ENCODE peak calls at places on chromosomes 11 and 22, in five cellular contexts. F is neural crest cell, K is suprapubic skin, O is PC-3, S is upper lobe of right lung. N is an unnamed sample.

GRCh38 chr11:94129505-94130335 is 1.1 kb downstream of the PANX1 start:
- DNase-seq in F (no peak), K (no peak), O (peak; percentile 85), S (no peak), N (no peak)

GRCh38 chr11:44143987-44144909 is 48.8 kb downstream of the EXT2 start:
- DNase-seq in F (no peak), K (no peak), O (peak; percentile 95), S (no peak), N (no peak)

GRCh38 chr11:66950113-66950535 is 8.1 kb downstream of the PC start:
- DNase-seq in F (no peak), K (peak; percentile 80), O (peak; percentile 94), S (no peak), N (no peak)

GRCh38 chr22:37310815-37311595 is 28.7 kb downstream of the CYTH4 start:
- DNase-seq in F (no peak), K (no peak), O (no peak), S (no peak), N (no peak)

GRCh38 chr11:36109850-36110606 is 166.2 kb downstream of the LDLRAD3 start:
- DNase-seq in F (no peak), K (no peak), O (no peak), S (no peak), N (no peak)

GRCh38 chr11:13423372-13423771 is 39.6 kb downstream of the BTBD10 start:
- DNase-seq in F (no peak), K (no peak), O (peak; percentile 62), S (no peak), N (no peak)

GRCh38 chr11:102495161-102496042 is 35.1 kb downstream of the MMP7 start:
- DNase-seq in F (peak; percentile 49), K (no peak), O (peak; percentile 95), S (no peak), N (no peak)

GRCh38 chr11:111797145-111797581 is 31.0 kb upstream of the PPP2R1B start:
- DNase-seq in F (no peak), K (no peak), O (peak; percentile 88), S (no peak), N (no peak)

GRCh38 chr11:20000393-20001134 is 159.7 kb downstream of the DBX1 start:
- DNase-seq in F (peak; percentile 46), K (no peak), O (no peak), S (no peak), N (no peak)

GRCh38 chr11:73325036-73325981 is 17.2 kb downstream of the ARHGEF17 start:
- DNase-seq in F (no peak), K (no peak), O (no peak), S (no peak), N (no peak)

GRCh38 chr11:17986007-17986710 is 26.7 kb downstream of the SERGEF start:
- DNase-seq in F (no peak), K (no peak), O (peak; percentile 76), S (no peak), N (no peak)

GRCh38 chr22:24592846-24593809 is at the start of gene LRRC75B:
- DNase-seq in F (peak; percentile 80), K (peak; percentile 94), O (peak; percentile 64), S (peak; percentile 94), N (no peak)

GRCh38 chr11:47916361-47916841 is 64.0 kb upstream of the PTPRJ start:
- DNase-seq in F (no peak), K (no peak), O (no peak), S (no peak), N (no peak)

GRCh38 chr22:43802897-43803495 is 9.1 kb downstream of the EFCAB6 start:
- DNase-seq in F (no peak), K (no peak), O (no peak), S (no peak), N (no peak)

GRCh38 chr11:119696378-119697157 is 32.4 kb downstream of the NECTIN1 start:
- DNase-seq in F (no peak), K (peak; percentile 82), O (no peak), S (no peak), N (no peak)

GRCh38 chr11:74470526-74470925 is 3.2 kb upstream of the KCNE3 start:
- DNase-seq in F (no peak), K (no peak), O (no peak), S (no peak), N (no peak)

GRCh38 chr22:46483353-46483752 is 54.1 kb downstream of the CELSR1 start:
- DNase-seq in F (no peak), K (no peak), O (no peak), S (no peak), N (no peak)

GRCh38 chr11:104968365-104968855 is at the start of gene CASP4:
- DNase-seq in F (no peak), K (no peak), O (peak; percentile 81), S (no peak), N (no peak)

GRCh38 chr11:27381238-27381666 is 18.2 kb upstream of the CCDC34 start:
- DNase-seq in F (no peak), K (no peak), O (no peak), S (no peak), N (no peak)

GRCh38 chr11:69220581-69221051 is 64.9 kb downstream of the SMIM38 start:
- DNase-seq in F (no peak), K (peak; percentile 60), O (no peak), S (no peak), N (peak; percentile 59)

GRCh38 chr11:76334826-76335389 is 46.0 kb downstream of the THAP12 start:
- DNase-seq in F (no peak), K (no peak), O (no peak), S (no peak), N (peak; percentile 61)

GRCh38 chr11:29333993-29334780 is 682.6 kb downstream of the KCNA4 start:
- DNase-seq in F (no peak), K (no peak), O (peak; percentile 70), S (no peak), N (no peak)

GRCh38 chr22:29328055-29328454 is 12.6 kb upstream of the RASL10A start:
- DNase-seq in F (no peak), K (no peak), O (no peak), S (no peak), N (no peak)

GRCh38 chr22:30457964-30458363 is 13.9 kb downstream of the SEC14L3 start:
- DNase-seq in F (no peak), K (no peak), O (peak; percentile 8), S (no peak), N (no peak)

GRCh38 chr11:86741489-86742435 is 58.6 kb upstream of the PRSS23 start:
- DNase-seq in F (no peak), K (no peak), O (peak; percentile 91), S (no peak), N (no peak)

GRCh38 chr11:17734986-17735822 is 623 bp downstream of the KCNC1 start:
- DNase-seq in F (peak; percentile 62), K (peak; percentile 40), O (peak; percentile 56), S (peak; percentile 84), N (peak; percentile 94)

GRCh38 chr11:2266586-2267305 is 3.6 kb downstream of the ASCL2 start:
- DNase-seq in F (no peak), K (no peak), O (no peak), S (no peak), N (no peak)

GRCh38 chr11:2330696-2331095 is 28.9 kb downstream of the TSPAN32 start:
- DNase-seq in F (no peak), K (no peak), O (no peak), S (peak; percentile 40), N (no peak)

GRCh38 chr22:49237703-49238102 is 590.0 kb downstream of the BRD1 start:
- DNase-seq in F (no peak), K (no peak), O (no peak), S (no peak), N (no peak)

DNA sequence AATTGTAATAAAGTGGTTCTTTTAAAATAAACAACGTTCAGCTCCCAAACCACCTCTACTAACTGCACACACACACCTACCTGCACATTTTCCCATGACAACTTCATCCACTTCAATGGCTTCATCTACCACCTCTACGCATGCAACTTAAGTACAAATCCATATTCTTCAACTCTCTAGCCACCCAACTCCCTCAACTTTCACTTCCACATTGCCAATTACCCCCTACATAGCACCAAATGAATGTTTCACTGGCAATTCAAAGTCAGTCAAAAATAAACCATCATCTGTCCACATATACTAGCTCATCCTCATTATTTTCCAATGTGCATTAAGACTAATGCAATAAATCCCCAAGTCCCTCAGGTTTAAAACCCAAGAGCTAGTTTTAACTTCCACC is 50.7 kb upstream of the ARHGAP32 start:
- DNase-seq in F (no peak), K (no peak), O (no peak), S (no peak), N (no peak)
- TF ChIP-seq CTCF in F (no peak), K (no peak), O (no peak), S (no peak), N (no peak)

DNA sequence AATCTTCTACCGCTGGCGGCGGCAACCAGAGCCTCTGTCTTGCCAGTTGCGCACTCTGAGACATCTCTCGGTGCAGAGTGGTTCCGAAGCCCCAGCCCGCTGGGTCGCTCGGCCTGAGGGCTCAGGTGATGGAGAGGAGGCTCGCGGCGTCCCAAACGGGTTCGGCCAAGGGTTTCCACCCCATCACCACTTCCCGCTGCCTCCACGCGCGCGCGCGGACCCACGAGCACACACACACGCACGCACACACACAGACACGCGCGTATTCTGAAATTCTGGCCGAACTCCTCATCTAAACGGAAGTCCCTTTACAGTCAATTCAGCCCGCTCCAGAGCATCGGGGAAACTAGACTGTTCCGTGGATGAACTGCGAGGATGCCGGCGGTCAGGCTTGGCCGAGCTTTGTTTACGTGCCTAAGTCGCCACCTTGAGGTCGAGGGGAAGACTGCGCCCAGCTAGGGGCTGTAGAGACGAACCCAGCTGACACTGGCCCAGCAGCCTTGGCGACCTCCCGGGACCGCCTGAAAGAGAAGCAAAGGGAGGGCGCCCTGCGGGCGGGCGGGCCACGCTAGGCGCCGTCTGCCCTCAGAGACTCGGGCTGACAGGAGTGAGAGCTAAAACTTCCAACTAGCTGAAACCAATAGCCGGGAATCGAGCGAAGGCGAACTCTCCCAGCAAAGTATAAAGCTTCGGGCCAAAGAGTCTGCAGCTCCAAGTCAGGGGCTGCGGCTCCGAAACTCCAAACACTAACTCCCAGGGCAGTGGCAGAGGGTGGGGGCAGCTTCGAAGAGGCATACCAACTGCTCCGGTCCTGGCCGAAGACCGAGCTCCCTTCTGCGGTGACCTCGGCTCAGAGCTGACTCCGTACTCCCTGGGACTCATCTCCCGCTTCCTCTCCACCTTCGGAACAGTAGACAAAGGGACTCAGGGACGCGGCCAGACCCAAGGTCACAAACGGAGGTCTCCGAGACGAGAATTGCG is 124.8 kb upstream of the C11orf58 start:
- DNase-seq in F (peak; percentile 94), K (peak; percentile 88), O (peak; percentile 84), S (peak; percentile 91), N (peak; percentile 94)
- TF ChIP-seq CTCF in F (peak; percentile 95), K (peak; percentile 54), O (peak; percentile 83), S (peak; percentile 81), N (peak; percentile 97)

DNA sequence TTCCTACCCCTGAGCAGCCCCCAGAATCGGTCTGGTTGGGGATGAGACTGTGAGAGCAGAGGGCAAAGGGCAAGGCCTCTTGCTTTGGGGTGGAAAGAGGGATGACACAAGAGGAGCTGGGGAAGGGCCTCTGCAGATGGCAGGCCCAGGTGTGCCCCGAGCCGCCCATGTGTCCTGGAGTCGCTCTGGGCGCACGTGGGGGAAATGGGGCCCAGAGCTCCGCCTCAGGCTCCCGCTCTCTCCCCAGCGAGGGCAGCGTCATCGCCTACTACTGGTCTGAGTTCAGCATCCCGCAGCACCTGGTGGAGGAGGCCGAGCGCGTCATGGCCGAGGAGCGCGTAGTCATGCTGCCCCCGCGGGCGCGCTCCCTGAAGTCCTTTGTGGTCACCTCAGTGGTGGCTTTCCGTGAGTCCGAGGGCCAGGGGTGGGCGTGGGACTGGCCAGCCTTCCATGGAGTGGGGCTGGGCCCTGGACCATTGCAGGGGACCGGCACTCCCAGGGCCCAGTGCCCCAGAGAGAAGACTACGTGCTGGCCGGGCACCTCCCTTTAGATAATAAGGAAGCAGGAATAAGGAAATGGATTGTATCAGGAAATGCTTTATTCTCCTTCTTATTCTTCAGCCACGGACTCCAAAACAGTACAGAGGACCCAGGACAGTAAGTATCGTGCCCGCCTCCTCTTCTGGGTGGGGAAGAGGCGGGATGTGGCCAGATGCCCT is 30.1 kb downstream of the ST14 start:
- DNase-seq in F (no peak), K (no peak), O (no peak), S (no peak), N (no peak)
- TF ChIP-seq CTCF in F (no peak), K (no peak), O (no peak), S (no peak), N (no peak)

GRCh38 chr11:79255965-79256364 is 184.9 kb downstream of the TENM4 start:
- DNase-seq in F (no peak), K (no peak), O (no peak), S (no peak), N (no peak)
- TF ChIP-seq CTCF in F (no peak), K (no peak), O (no peak), S (no peak), N (no peak)

N was measured in chondrocyte.